ENCODE peak calls at places on chromosomes 6 and 20, in seven cellular contexts. U, I, S, R, L, Y and F are unnamed samples.

GRCh38 chr6:149118737-149119653 is 198.5 kb upstream of the TAB2 start:
- DNase-seq in U (no peak), I (no peak), S (no peak), R (no peak), L (no peak), Y (no peak), F (no peak)

GRCh38 chr6:162554531-162554930 is 173.0 kb downstream of the PRKN start:
- DNase-seq in U (no peak), I (no peak), S (no peak), R (no peak), L (no peak), Y (no peak), F (no peak)

GRCh38 chr20:41865938-41866337 is 247.8 kb upstream of the CHD6 start:
- DNase-seq in U (no peak), I (no peak), S (no peak), R (no peak), L (no peak), Y (no peak), F (no peak)

GRCh38 chr6:89350281-89351037 is 2.1 kb downstream of the UBE2J1 start:
- DNase-seq in U (no peak), I (no peak), S (no peak), R (no peak), L (no peak), Y (no peak), F (no peak)

GRCh38 chr20:48051810-48052491 is 266.7 kb upstream of the SULF2 start:
- DNase-seq in U (peak), I (peak), S (peak), R (peak), L (no peak), Y (no peak), F (peak)

GRCh38 chr6:22045261-22045912 is 251.4 kb downstream of the PRL start:
- DNase-seq in U (no peak), I (no peak), S (no peak), R (no peak), L (no peak), Y (no peak), F (no peak)

GRCh38 chr20:58950603-58951002 is 30.5 kb upstream of the NELFCD start:
- DNase-seq in U (no peak), I (no peak), S (no peak), R (no peak), L (no peak), Y (no peak), F (no peak)

GRCh38 chr6:155274533-155274932 is 10.7 kb downstream of the CLDN20 start:
- DNase-seq in U (no peak), I (no peak), S (peak), R (no peak), L (no peak), Y (peak), F (peak)

GRCh38 chr20:9059931-9060330 is 9.0 kb upstream of the PLCB4 start:
- DNase-seq in U (no peak), I (no peak), S (no peak), R (no peak), L (no peak), Y (peak), F (peak)

GRCh38 chr6:106825156-106825555 is 149.4 kb downstream of the CD24 start:
- DNase-seq in U (no peak), I (no peak), S (no peak), R (no peak), L (no peak), Y (peak), F (no peak)

GRCh38 chr6:130824978-130825694 is 2.1 kb upstream of the SMLR1 start:
- DNase-seq in U (no peak), I (no peak), S (no peak), R (no peak), L (no peak), Y (no peak), F (no peak)

GRCh38 chr6:19866900-19867627 is 29.9 kb downstream of the ID4 start:
- DNase-seq in U (no peak), I (peak), S (peak), R (no peak), L (no peak), Y (peak), F (peak)

GRCh38 chr6:19444041-19444440 is 393.1 kb upstream of the ID4 start:
- DNase-seq in U (no peak), I (no peak), S (no peak), R (no peak), L (no peak), Y (no peak), F (no peak)

GRCh38 chr6:101403566-101403965 is 10.1 kb downstream of the GRIK2 start:
- DNase-seq in U (no peak), I (no peak), S (no peak), R (no peak), L (no peak), Y (no peak), F (no peak)

GRCh38 chr6:5674141-5674540 is 332.6 kb downstream of the NRN1 start:
- DNase-seq in U (no peak), I (no peak), S (no peak), R (no peak), L (no peak), Y (no peak), F (peak)

GRCh38 chr20:51354769-51355319 is 187.7 kb downstream of the NFATC2 start:
- DNase-seq in U (no peak), I (no peak), S (no peak), R (peak), L (no peak), Y (no peak), F (peak)

GRCh38 chr6:17600527-17601388 is 656 bp downstream of the FAM8A1 start:
- DNase-seq in U (peak), I (peak), S (no peak), R (peak), L (peak), Y (no peak), F (peak)

GRCh38 chr20:10536531-10536930 is 101.4 kb downstream of the SLX4IP start:
- DNase-seq in U (peak), I (peak), S (no peak), R (no peak), L (peak), Y (no peak), F (peak)
- TF ChIP-seq CTCF in U (peak), I (peak), S (peak), R (peak), L (peak), Y (peak), F (peak)

GRCh38 chr6:34324738-34325444 is 67.6 kb downstream of the NUDT3 start:
- DNase-seq in U (no peak), I (no peak), S (no peak), R (no peak), L (no peak), Y (no peak), F (peak)
- H3K4me3 ChIP-seq in U (no peak), I (no peak), S (no peak), R (no peak), L (no peak), Y (no peak), F (no peak)

GRCh38 chr6:79078057-79078969 is at the start of gene PHIP:
- DNase-seq in U (peak), I (peak), S (peak), R (peak), L (peak), Y (peak), F (peak)
- TF ChIP-seq CTCF in U (no peak), I (no peak), S (no peak), R (no peak), L (no peak), Y (no peak), F (no peak)

DNA sequence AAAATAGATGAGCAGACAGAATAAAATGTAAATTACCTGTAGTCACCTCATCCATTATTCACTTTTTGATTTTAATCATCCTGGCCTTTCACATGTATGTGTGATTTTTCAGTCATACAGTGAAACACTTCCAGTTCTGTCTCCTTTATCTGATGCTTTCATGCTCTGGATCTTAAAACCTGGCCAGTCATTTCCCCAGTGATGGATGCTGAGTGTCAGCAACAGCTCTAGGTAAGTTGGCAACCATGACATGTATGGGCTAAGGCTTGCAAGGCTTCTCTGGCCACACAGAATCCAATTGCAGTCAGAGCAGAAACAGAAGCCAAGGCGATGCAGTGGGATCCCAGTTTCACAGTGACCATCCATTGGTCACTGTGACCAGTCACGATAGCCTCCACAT is 35.8 kb downstream of the FBXO9 start:
- DNase-seq in U (no peak), I (no peak), S (no peak), R (no peak), L (no peak), Y (no peak), F (no peak)
- H3K4me3 ChIP-seq in U (no peak), I (no peak), S (no peak), R (no peak), L (no peak), Y (no peak), F (no peak)

DNA sequence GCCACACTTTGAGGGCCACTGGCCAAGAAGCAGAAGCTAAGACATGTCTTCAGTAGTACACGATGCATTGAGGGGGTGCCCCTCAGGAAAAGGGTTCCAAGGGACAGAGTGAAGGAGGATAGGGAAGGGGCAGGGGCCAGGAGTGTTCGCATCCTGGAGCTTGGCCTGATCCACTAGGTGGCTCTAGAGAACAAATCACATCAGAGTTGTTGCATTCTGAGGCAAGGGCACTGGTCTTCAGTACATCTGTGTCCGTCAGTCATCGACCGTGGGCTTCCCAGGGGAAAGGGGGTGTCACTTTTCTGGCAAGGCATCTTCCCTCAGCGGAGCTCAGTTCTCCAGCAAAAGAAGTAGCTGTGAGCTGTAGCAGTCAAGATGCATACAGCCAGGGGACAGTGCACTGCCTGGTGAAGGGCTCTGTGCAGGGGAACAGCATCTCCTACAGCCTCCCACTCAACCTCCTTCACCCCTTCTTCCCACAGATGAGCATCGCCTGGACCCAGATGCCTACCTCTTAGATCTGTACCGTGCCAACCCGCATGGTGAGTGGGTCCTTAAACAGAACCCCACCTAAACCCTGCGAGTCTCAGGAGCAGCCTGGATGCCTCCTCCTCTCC is 47.8 kb downstream of the ARHGAP40 start:
- DNase-seq in U (peak), I (peak), S (no peak), R (no peak), L (no peak), Y (no peak), F (peak)
- TF ChIP-seq CTCF in U (peak), I (peak), S (peak), R (peak), L (peak), Y (peak), F (peak)

GRCh38 chr20:63707558-63708300 is at the start of the genes ARFRP1 and ZGPAT:
- DNase-seq in U (peak), I (peak), S (no peak), R (peak), L (peak), Y (no peak), F (peak)

GRCh38 chr20:63708301-63709148 is 686 bp downstream of the ZGPAT start:
- DNase-seq in U (peak), I (no peak), S (no peak), R (peak), L (peak), Y (no peak), F (no peak)

GRCh38 chr20:63706852-63707557 is 771 bp downstream of the ARFRP1 start:
- DNase-seq in U (peak), I (peak), S (no peak), R (peak), L (peak), Y (no peak), F (peak)

GRCh38 chr20:63711085-63711645 is 3.3 kb downstream of the ZGPAT start:
- DNase-seq in U (no peak), I (no peak), S (no peak), R (peak), L (no peak), Y (no peak), F (no peak)

GRCh38 chr20:63709149-63709527 is 1.3 kb downstream of the ZGPAT start:
- DNase-seq in U (no peak), I (no peak), S (no peak), R (peak), L (no peak), Y (no peak), F (no peak)
- H3K4me3 ChIP-seq in U (peak), I (peak), S (peak), R (peak), L (peak), Y (peak), F (peak)

GRCh38 chr6:85450578-85450884 is 648 bp downstream of the NT5E start:
- DNase-seq in U (no peak), I (no peak), S (no peak), R (no peak), L (no peak), Y (no peak), F (no peak)
- TF ChIP-seq CTCF in U (peak), I (no peak), S (no peak), R (no peak), L (no peak), Y (no peak), F (peak)

GRCh38 chr20:46031014-46031569 is 2.1 kb downstream of the SLC12A5 start:
- DNase-seq in U (no peak), I (no peak), S (no peak), R (no peak), L (no peak), Y (no peak), F (no peak)

GRCh38 chr20:46027245-46027853 is 1.7 kb upstream of the SLC12A5 start:
- DNase-seq in U (no peak), I (peak), S (peak), R (no peak), L (no peak), Y (no peak), F (peak)

GRCh38 chr20:46028110-46028509 is 905 bp upstream of the SLC12A5 start:
- DNase-seq in U (no peak), I (no peak), S (no peak), R (no peak), L (no peak), Y (no peak), F (no peak)

GRCh38 chr20:46030290-46031013 is 1.4 kb downstream of the SLC12A5 start:
- DNase-seq in U (no peak), I (no peak), S (no peak), R (peak), L (no peak), Y (no peak), F (no peak)

DNA sequence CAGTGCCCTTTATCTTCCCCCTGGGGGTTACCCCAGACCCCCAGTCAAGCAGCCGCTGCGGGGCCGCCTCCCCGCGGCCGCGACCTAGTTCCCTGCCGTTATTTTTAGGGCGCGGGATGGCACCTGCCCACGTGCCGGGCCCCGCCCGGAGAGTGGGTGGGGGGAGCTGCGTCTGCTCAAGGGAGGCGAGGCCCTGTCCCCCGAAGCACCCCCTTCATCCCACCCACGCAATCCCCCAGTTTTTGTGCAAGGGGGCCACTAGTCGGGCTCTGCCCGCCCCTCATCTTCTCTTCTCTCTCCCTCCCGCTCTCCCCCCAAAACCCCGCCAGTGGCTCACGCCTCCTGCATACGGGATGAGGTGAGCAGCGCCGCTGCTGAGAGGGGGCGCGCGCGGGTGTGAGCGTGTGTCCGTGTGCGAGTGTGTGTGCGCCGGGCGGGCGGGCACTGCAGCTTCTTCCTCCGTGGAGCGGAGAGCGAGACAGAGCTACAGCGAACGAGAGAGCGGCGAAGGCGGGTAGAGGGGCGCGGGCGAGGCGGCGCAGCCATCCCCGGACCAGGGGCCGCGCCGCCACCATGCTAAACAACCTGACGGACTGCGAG is at the start of gene SLC12A5:
- DNase-seq in U (no peak), I (no peak), S (no peak), R (peak), L (no peak), Y (no peak), F (no peak)
- H3K4me3 ChIP-seq in U (no peak), I (no peak), S (no peak), R (no peak), L (no peak), Y (no peak), F (no peak)

GRCh38 chr6:123803456-123803861 is 206 bp upstream of the NKAIN2 start:
- DNase-seq in U (no peak), I (no peak), S (no peak), R (no peak), L (no peak), Y (no peak), F (no peak)

GRCh38 chr6:123803862-123804681 is at the start of gene NKAIN2:
- DNase-seq in U (peak), I (peak), S (no peak), R (no peak), L (peak), Y (no peak), F (no peak)

GRCh38 chr6:123802351-123802696 is 1.3 kb upstream of the NKAIN2 start:
- DNase-seq in U (no peak), I (no peak), S (no peak), R (no peak), L (no peak), Y (no peak), F (no peak)

GRCh38 chr6:123802697-123803455 is 789 bp upstream of the NKAIN2 start:
- DNase-seq in U (peak), I (peak), S (peak), R (peak), L (peak), Y (peak), F (peak)

DNA sequence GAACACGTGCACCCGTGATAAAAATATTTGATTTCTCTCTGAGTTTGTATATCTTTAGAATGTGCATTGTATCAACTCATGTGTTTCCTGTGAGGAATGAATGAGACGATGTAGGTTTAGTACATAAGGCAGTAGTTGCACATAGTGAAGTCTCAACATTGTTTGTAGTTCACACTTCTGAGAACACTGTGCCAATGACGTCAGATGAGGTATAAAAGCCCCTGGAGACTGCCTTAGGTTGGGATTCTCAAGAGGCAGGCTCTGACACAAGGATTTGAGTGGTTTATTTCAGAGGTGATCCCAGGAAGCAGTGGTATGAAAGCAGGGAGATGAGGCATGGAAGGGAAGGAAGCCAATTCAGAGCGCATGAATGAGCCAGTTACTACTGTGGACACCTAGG is 2.6 kb upstream of the NKAIN2 start:
- DNase-seq in U (no peak), I (no peak), S (no peak), R (no peak), L (no peak), Y (no peak), F (no peak)
- TF ChIP-seq CTCF in U (no peak), I (no peak), S (no peak), R (no peak), L (no peak), Y (no peak), F (no peak)

GRCh38 chr20:14647016-14647415 is 309.6 kb upstream of the FLRT3 start:
- DNase-seq in U (no peak), I (no peak), S (no peak), R (no peak), L (no peak), Y (no peak), F (no peak)
- H3K4me3 ChIP-seq in U (no peak), I (no peak), S (no peak), R (no peak), L (no peak), Y (no peak), F (no peak)